ENCODE peak calls at places on chromosomes 2 and 18, in six cellular contexts. G, Y, J, Q, S and N are unnamed samples.

GRCh38 chr18:44788334-44788733 is 107.6 kb downstream of the SETBP1 start:
- DNase-seq in G (no peak), Y (no peak), J (no peak), Q (no peak), S (no peak), N (no peak)

GRCh38 chr2:75709297-75709696 is 1.4 kb downstream of the GCFC2 start:
- DNase-seq in G (no peak), Y (no peak), J (no peak), Q (no peak), S (peak), N (no peak)

GRCh38 chr2:5942204-5942603 is 250.0 kb downstream of the SOX11 start:
- DNase-seq in G (no peak), Y (no peak), J (no peak), Q (no peak), S (no peak), N (no peak)

GRCh38 chr2:85468704-85469349 is 50.3 kb downstream of the SH2D6 start:
- DNase-seq in G (peak), Y (no peak), J (peak), Q (peak), S (peak), N (peak)

GRCh38 chr2:196333397-196333796 is 162.0 kb upstream of the STK17B start:
- DNase-seq in G (no peak), Y (no peak), J (no peak), Q (no peak), S (no peak), N (no peak)

GRCh38 chr2:228086561-228086960 is 94.9 kb downstream of the SPHKAP start:
- DNase-seq in G (no peak), Y (no peak), J (no peak), Q (no peak), S (no peak), N (no peak)

GRCh38 chr2:216774620-216775019 is 79.3 kb upstream of the IGFBP5 start:
- DNase-seq in G (no peak), Y (no peak), J (peak), Q (no peak), S (peak), N (no peak)

GRCh38 chr2:123093199-123093598 is 931.9 kb upstream of the CNTNAP5 start:
- DNase-seq in G (no peak), Y (no peak), J (no peak), Q (no peak), S (no peak), N (no peak)

GRCh38 chr18:5513947-5514346 is 29.9 kb downstream of the EPB41L3 start:
- DNase-seq in G (no peak), Y (no peak), J (no peak), Q (no peak), S (no peak), N (no peak)

GRCh38 chr18:3048121-3048520 is 35.2 kb upstream of the LPIN2 start:
- DNase-seq in G (no peak), Y (no peak), J (no peak), Q (no peak), S (no peak), N (no peak)

GRCh38 chr2:19899853-19900525 is 1.8 kb downstream of the TTC32 start:
- DNase-seq in G (no peak), Y (no peak), J (no peak), Q (no peak), S (no peak), N (no peak)

GRCh38 chr2:43110442-43110871 is 115.9 kb downstream of the ZFP36L2 start:
- DNase-seq in G (no peak), Y (no peak), J (peak), Q (no peak), S (peak), N (no peak)

GRCh38 chr2:230927711-230928341 is 2.8 kb upstream of the GPR55 start:
- DNase-seq in G (no peak), Y (no peak), J (no peak), Q (no peak), S (no peak), N (no peak)

GRCh38 chr2:159035790-159036411 is 67.5 kb downstream of the TANC1 start:
- DNase-seq in G (peak), Y (no peak), J (peak), Q (peak), S (peak), N (no peak)

GRCh38 chr2:42984617-42985016 is 192.2 kb upstream of the HAAO start:
- DNase-seq in G (no peak), Y (no peak), J (no peak), Q (peak), S (no peak), N (no peak)

GRCh38 chr2:191916826-191917225 is 69.9 kb upstream of the CAVIN2 start:
- DNase-seq in G (no peak), Y (no peak), J (no peak), Q (no peak), S (peak), N (no peak)

GRCh38 chr2:25052948-25053477 is 11.1 kb downstream of the EFR3B start:
- DNase-seq in G (no peak), Y (no peak), J (peak), Q (no peak), S (peak), N (no peak)

GRCh38 chr18:54479365-54479764 is 111.7 kb upstream of the DYNAP start:
- DNase-seq in G (peak), Y (no peak), J (peak), Q (no peak), S (no peak), N (no peak)

GRCh38 chr18:77059294-77059916 is 73.2 kb downstream of the MBP start:
- DNase-seq in G (peak), Y (no peak), J (peak), Q (peak), S (peak), N (no peak)

GRCh38 chr2:11508279-11508678 is 25.6 kb upstream of the GREB1 start:
- DNase-seq in G (no peak), Y (no peak), J (no peak), Q (no peak), S (no peak), N (no peak)

GRCh38 chr2:11748018-11748860 is 1.8 kb downstream of the LPIN1 start:
- DNase-seq in G (no peak), Y (no peak), J (no peak), Q (no peak), S (no peak), N (no peak)

GRCh38 chr2:20424300-20425290 is 22.3 kb upstream of the RHOB start:
- DNase-seq in G (peak), Y (no peak), J (peak), Q (peak), S (peak), N (peak)

GRCh38 chr18:44031063-44031462 is 649.6 kb upstream of the SETBP1 start:
- DNase-seq in G (no peak), Y (no peak), J (no peak), Q (no peak), S (no peak), N (no peak)

GRCh38 chr18:7177131-7177744 is 53.7 kb upstream of the LRRC30 start:
- DNase-seq in G (peak), Y (no peak), J (peak), Q (peak), S (peak), N (peak)

GRCh38 chr2:118832791-118833715 is 14.4 kb downstream of the EN1 start:
- DNase-seq in G (peak), Y (no peak), J (no peak), Q (no peak), S (no peak), N (no peak)

GRCh38 chr2:118832071-118832790 is 15.2 kb downstream of the EN1 start:
- DNase-seq in G (no peak), Y (no peak), J (no peak), Q (no peak), S (no peak), N (no peak)

GRCh38 chr2:118833716-118834439 is 13.6 kb downstream of the EN1 start:
- DNase-seq in G (peak), Y (no peak), J (no peak), Q (no peak), S (no peak), N (no peak)

GRCh38 chr2:118830121-118830520 is 17.3 kb downstream of the EN1 start:
- DNase-seq in G (no peak), Y (no peak), J (no peak), Q (no peak), S (no peak), N (no peak)

GRCh38 chr2:118830886-118831285 is 16.6 kb downstream of the EN1 start:
- DNase-seq in G (no peak), Y (no peak), J (no peak), Q (no peak), S (no peak), N (no peak)
- H3K4me3 ChIP-seq in G (no peak), Y (no peak), J (no peak), Q (no peak), S (no peak), N (no peak)

GRCh38 chr2:109243526-109244425 is 114.8 kb downstream of the SH3RF3 start:
- DNase-seq in G (no peak), Y (no peak), J (peak), Q (no peak), S (peak), N (no peak)

GRCh38 chr2:109244750-109245382 is 115.9 kb downstream of the SH3RF3 start:
- DNase-seq in G (no peak), Y (no peak), J (no peak), Q (no peak), S (no peak), N (no peak)

GRCh38 chr2:109239720-109240119 is 110.7 kb downstream of the SH3RF3 start:
- DNase-seq in G (peak), Y (no peak), J (peak), Q (no peak), S (peak), N (no peak)

GRCh38 chr2:109242222-109242653 is 113.2 kb downstream of the SH3RF3 start:
- DNase-seq in G (no peak), Y (no peak), J (no peak), Q (no peak), S (no peak), N (no peak)

DNA sequence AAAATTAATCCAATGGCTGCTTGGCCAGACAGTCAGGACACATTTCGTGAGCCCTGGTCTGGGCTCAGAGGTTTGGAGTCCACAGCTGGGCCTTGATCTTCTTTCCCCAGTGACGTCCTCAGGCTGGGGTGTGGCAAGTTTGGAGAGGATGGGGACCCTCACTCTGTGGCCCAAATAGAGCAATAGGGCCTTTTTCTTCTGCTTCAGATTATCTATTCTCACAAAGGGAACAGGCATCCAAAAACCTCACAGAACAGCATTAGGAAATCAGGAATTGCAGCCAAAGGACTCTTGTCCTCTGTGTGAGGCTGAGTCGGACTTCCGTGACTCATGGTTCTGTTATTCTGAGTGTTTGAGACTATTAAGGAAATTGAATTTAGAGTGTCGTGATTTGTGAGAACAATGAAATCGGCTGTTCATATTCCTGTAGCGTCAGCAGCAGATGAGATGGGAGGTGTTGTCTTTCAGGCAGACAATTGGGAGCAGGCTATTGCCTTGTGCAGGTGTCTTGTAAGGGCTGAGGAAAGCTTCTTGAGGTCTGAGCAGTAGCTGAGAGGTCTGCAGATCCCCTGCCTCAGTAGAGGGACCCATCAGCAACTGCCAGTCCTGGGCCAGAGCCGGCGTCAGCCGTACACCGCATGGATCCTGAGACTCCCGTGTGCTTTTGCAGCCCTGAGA is 113.8 kb downstream of the SH3RF3 start:
- DNase-seq in G (no peak), Y (no peak), J (peak), Q (no peak), S (peak), N (peak)
- H3K4me3 ChIP-seq in G (no peak), Y (no peak), J (no peak), Q (no peak), S (peak), N (no peak)

DNA sequence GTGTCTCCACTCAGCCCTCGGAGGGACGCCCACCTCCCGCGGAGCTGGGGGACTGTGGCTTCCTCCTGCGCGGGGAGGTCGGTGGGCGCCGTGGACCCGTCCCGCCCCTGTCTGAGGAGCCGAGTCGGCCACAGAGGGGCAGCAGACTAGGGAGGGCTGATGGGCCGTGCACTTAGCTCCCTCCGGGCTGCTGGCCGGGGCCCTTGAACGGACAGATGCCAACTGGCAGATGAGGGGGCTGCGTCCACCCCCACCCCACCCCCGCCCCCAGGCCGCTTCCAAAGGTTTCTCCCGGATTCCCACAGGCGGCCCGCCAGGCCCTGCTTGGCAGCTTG is 10.4 kb upstream of the UBE2F start:
- DNase-seq in G (no peak), Y (no peak), J (peak), Q (no peak), S (no peak), N (no peak)
- H3K4me3 ChIP-seq in G (peak), Y (no peak), J (peak), Q (peak), S (no peak), N (peak)

GRCh38 chr2:147449323-147450080 is 395.3 kb upstream of the ACVR2A start:
- DNase-seq in G (peak), Y (peak), J (no peak), Q (no peak), S (no peak), N (no peak)
- H3K4me3 ChIP-seq in G (no peak), Y (no peak), J (no peak), Q (no peak), S (no peak), N (no peak)